ENCODE peak calls at places on chromosomes 4 and X, in ten cellular contexts. P, R, V, W, Z, O, U, S, T and Q are unnamed samples.

GRCh38 chr4:2802618-2803531 is 10.0 kb downstream of the SH3BP2 start:
- DNase-seq in Z (no peak), U (no peak), P (no peak), W (no peak), S (no peak), O (no peak), V (no peak), R (no peak), T (no peak), Q (no peak)

GRCh38 chr4:152535236-152535902 is 523 bp downstream of the FBXW7 start:
- DNase-seq in P (no peak), W (peak), Z (peak), V (peak), T (no peak), U (no peak), S (peak), O (peak), R (no peak), Q (no peak)

GRCh38 chr4:176545886-176546285 is 226.1 kb downstream of the SPCS3 start:
- DNase-seq in S (no peak), W (no peak), U (peak), V (no peak), Z (no peak), P (no peak), O (no peak), R (no peak), T (no peak), Q (no peak)

GRCh38 chrX:3244203-3244743 is 102.2 kb downstream of the MXRA5 start:
- DNase-seq in W (no peak), U (peak), Z (no peak), R (no peak), P (peak), S (no peak), T (peak), O (no peak), V (no peak), Q (peak)

GRCh38 chr4:147735413-147736301 is 3.8 kb downstream of the ARHGAP10 start:
- DNase-seq in U (no peak), T (no peak), P (no peak), V (no peak), O (no peak), S (no peak), R (no peak), Z (no peak), W (peak), Q (no peak)

GRCh38 chrX:138519296-138519695 is 192.2 kb downstream of the FGF13 start:
- DNase-seq in S (no peak), R (peak), U (peak), W (no peak), T (no peak), V (no peak), Z (no peak), P (no peak), O (peak), Q (no peak)

GRCh38 chr4:88908003-88908402 is 149.0 kb downstream of the FAM13A start:
- DNase-seq in P (no peak), T (no peak), V (no peak), U (peak), W (no peak), O (no peak), Z (no peak), S (no peak), R (no peak), Q (no peak)

GRCh38 chr4:8428288-8429097 is 12.0 kb downstream of the ACOX3 start:
- DNase-seq in W (peak), U (peak), T (peak), Z (peak), S (peak), P (peak), O (peak), R (peak), V (peak), Q (peak)

GRCh38 chrX:139290310-139290709 is 240.2 kb upstream of the F9 start:
- DNase-seq in R (no peak), T (peak), U (peak), O (no peak), Z (no peak), V (no peak), W (peak), P (no peak), S (no peak), Q (peak)

GRCh38 chrX:131305926-131306325 is 16.8 kb upstream of the IGSF1 start:
- DNase-seq in U (no peak), Z (no peak), R (no peak), T (no peak), P (no peak), W (no peak), S (no peak), O (no peak), V (no peak), Q (no peak)

GRCh38 chr4:96685691-96686090 is 845.8 kb downstream of the PDHA2 start:
- DNase-seq in R (no peak), P (no peak), T (no peak), U (no peak), Z (no peak), S (no peak), V (no peak), W (no peak), O (no peak), Q (no peak)

GRCh38 chr4:185821029-185821419 is 9.0 kb upstream of the SORBS2 start:
- DNase-seq in R (no peak), O (no peak), Z (no peak), V (no peak), T (no peak), S (no peak), W (no peak), U (no peak), P (no peak), Q (no peak)

GRCh38 chr4:157185363-157185762 is 35.2 kb upstream of the GRIA2 start:
- DNase-seq in R (no peak), U (no peak), T (no peak), V (no peak), Z (no peak), P (no peak), W (no peak), O (no peak), S (no peak), Q (no peak)

GRCh38 chr4:142778908-142779307 is 67.2 kb downstream of the INPP4B start:
- DNase-seq in O (no peak), P (no peak), S (no peak), V (no peak), W (no peak), T (no peak), R (no peak), Z (no peak), U (peak), Q (no peak)

GRCh38 chr4:183747931-183748664 is 89.0 kb downstream of the TRAPPC11 start:
- DNase-seq in O (no peak), P (no peak), V (no peak), W (no peak), S (no peak), R (no peak), Z (no peak), T (no peak), U (no peak), Q (no peak)

GRCh38 chr4:118774321-118774720 is 61.6 kb downstream of the SEC24D start:
- DNase-seq in T (no peak), W (no peak), Z (no peak), S (no peak), P (no peak), R (no peak), U (no peak), O (no peak), V (no peak), Q (no peak)

GRCh38 chrX:144715356-144715755 is 531.9 kb upstream of the SPANXN1 start:
- DNase-seq in T (no peak), U (peak), P (no peak), V (no peak), R (no peak), Z (no peak), W (no peak), S (no peak), O (no peak), Q (no peak)

GRCh38 chr4:38805530-38806145 is 1.0 kb upstream of the TLR1 start:
- DNase-seq in P (no peak), V (no peak), Z (peak), S (no peak), O (no peak), R (no peak), T (no peak), W (peak), U (no peak), Q (no peak)

GRCh38 chr4:74311696-74312313 is 3.5 kb downstream of the EPGN start:
- DNase-seq in V (peak), S (no peak), O (peak), R (peak), Z (peak), P (no peak), W (peak), T (peak), U (peak), Q (no peak)

GRCh38 chr4:63787326-63787725 is 621.9 kb downstream of the TECRL start:
- DNase-seq in S (no peak), V (no peak), W (no peak), Z (no peak), R (no peak), U (no peak), O (no peak), T (no peak), P (no peak), Q (no peak)

GRCh38 chr4:165204462-165204830 is 2.9 kb upstream of the KLHL2 start:
- DNase-seq in R (no peak), T (no peak), P (no peak), U (peak), W (peak), V (no peak), O (no peak), S (no peak), Z (no peak), Q (no peak)

GRCh38 chrX:139298437-139298836 is 232.1 kb upstream of the F9 start:
- DNase-seq in R (no peak), P (no peak), O (no peak), W (no peak), Z (no peak), U (no peak), T (no peak), V (no peak), S (no peak), Q (no peak)

GRCh38 chrX:47707031-47707780 is 48.2 kb upstream of the UXT start:
- DNase-seq in T (no peak), W (no peak), U (peak), V (no peak), Z (no peak), P (no peak), O (no peak), R (no peak), S (no peak), Q (no peak)

GRCh38 chr4:115687356-115687755 is 573.9 kb upstream of the NDST4 start:
- DNase-seq in V (no peak), S (no peak), Z (no peak), U (no peak), T (no peak), O (no peak), P (no peak), W (no peak), R (no peak), Q (no peak)

GRCh38 chr4:138235419-138235952 is 6.7 kb downstream of the SLC7A11 start:
- DNase-seq in S (no peak), V (no peak), O (no peak), R (no peak), T (peak), P (peak), W (no peak), Z (no peak), U (peak), Q (peak)

GRCh38 chrX:41634284-41634683 is 54.5 kb upstream of the GPR34 start:
- DNase-seq in W (no peak), O (no peak), U (peak), P (no peak), T (no peak), Z (no peak), V (no peak), S (no peak), R (no peak), Q (no peak)

GRCh38 chr4:81486502-81486901 is 14.8 kb upstream of the RASGEF1B start:
- DNase-seq in T (no peak), P (no peak), Z (no peak), U (no peak), W (no peak), R (no peak), S (no peak), O (no peak), V (no peak), Q (no peak)

GRCh38 chr4:3786196-3786869 is 20.1 kb downstream of the ADRA2C start:
- DNase-seq in O (no peak), S (no peak), P (no peak), Z (no peak), W (no peak), V (no peak), T (no peak), U (no peak), R (peak), Q (no peak)

GRCh38 chr4:148481644-148482043 is 39.4 kb upstream of the NR3C2 start:
- DNase-seq in R (no peak), V (no peak), Z (no peak), U (no peak), P (no peak), W (no peak), T (no peak), S (no peak), O (no peak), Q (no peak)